ENCODE peak calls at places on chromosomes 2 and 18, in seven cellular contexts. Z is foreskin fibroblast, Q is choroid plexus epithelial cell, P is A673, F is hepatocyte, O is body of pancreas, J is astrocyte of the cerebellum. W is an unnamed sample.

GRCh38 chr2:28610583-28611201 is 114.8 kb downstream of the PLB1 start:
- DNase-seq in Z (peak), Q (peak), P (no peak), F (peak), O (peak), J (peak), W (peak)

GRCh38 chr2:207746131-207746530 is 23.6 kb downstream of the FZD5 start:
- DNase-seq in Z (peak), Q (peak), P (peak), F (peak), O (peak), J (peak), W (peak)

GRCh38 chr2:68379184-68379708 is 14.2 kb downstream of the PLEK start:
- DNase-seq in Z (no peak), Q (no peak), P (no peak), F (no peak), O (no peak), J (no peak), W (no peak)

GRCh38 chr2:226137201-226137811 is 662.3 kb downstream of the IRS1 start:
- DNase-seq in Z (peak), Q (no peak), P (no peak), F (peak), O (no peak), J (no peak), W (peak)

GRCh38 chr2:64958556-64958955 is 30.6 kb upstream of the SLC1A4 start:
- DNase-seq in Z (no peak), Q (no peak), P (no peak), F (no peak), O (no peak), J (no peak), W (no peak)

GRCh38 chr2:207046642-207047213 is 107.4 kb downstream of the CPO start:
- DNase-seq in Z (peak), Q (peak), P (peak), F (no peak), O (no peak), J (no peak), W (peak)

GRCh38 chr2:208454861-208455260 is 48.3 kb downstream of the PTH2R start:
- DNase-seq in Z (no peak), Q (no peak), P (no peak), F (no peak), O (no peak), J (no peak), W (no peak)

GRCh38 chr2:224927671-224928173 is 114.5 kb downstream of the DOCK10 start:
- DNase-seq in Z (no peak), Q (peak), P (no peak), F (no peak), O (peak), J (no peak), W (no peak)

GRCh38 chr2:3349211-3349693 is 28.4 kb downstream of the EIPR1 start:
- DNase-seq in Z (peak), Q (peak), P (peak), F (no peak), O (peak), J (no peak), W (peak)

GRCh38 chr2:148814853-148815419 is 60.1 kb upstream of the KIF5C start:
- DNase-seq in Z (no peak), Q (peak), P (no peak), F (no peak), O (peak), J (no peak), W (peak)

GRCh38 chr2:127873707-127874303 is 12.0 kb downstream of the AMMECR1L start:
- DNase-seq in Z (no peak), Q (no peak), P (no peak), F (no peak), O (no peak), J (no peak), W (no peak)

GRCh38 chr2:14288016-14288415 is 344.5 kb upstream of the LRATD1 start:
- DNase-seq in Z (no peak), Q (no peak), P (no peak), F (peak), O (no peak), J (no peak), W (no peak)

GRCh38 chr2:238095143-238095542 is 5.0 kb upstream of the ESPNL start:
- DNase-seq in Z (no peak), Q (no peak), P (no peak), F (no peak), O (no peak), J (no peak), W (no peak)

GRCh38 chr2:122514451-122514996 is 759.1 kb downstream of the TSN start:
- DNase-seq in Z (no peak), Q (peak), P (peak), F (no peak), O (no peak), J (no peak), W (no peak)

GRCh38 chr2:216574046-216574445 is 59.2 kb upstream of the IGFBP2 start:
- DNase-seq in Z (peak), Q (peak), P (peak), F (no peak), O (no peak), J (no peak), W (peak)

GRCh38 chr18:48866028-48866733 is 84.6 kb downstream of the SMAD7 start:
- DNase-seq in Z (peak), Q (no peak), P (peak), F (peak), O (peak), J (peak), W (peak)

GRCh38 chr2:238127165-238128060 is 11.1 kb upstream of the KLHL30 start:
- DNase-seq in Z (peak), Q (peak), P (peak), F (no peak), O (no peak), J (no peak), W (peak)

GRCh38 chr2:12733846-12734245 is 17.1 kb downstream of the TRIB2 start:
- DNase-seq in Z (no peak), Q (no peak), P (no peak), F (no peak), O (peak), J (no peak), W (no peak)

GRCh38 chr18:6357668-6358067 is 57.0 kb downstream of the L3MBTL4 start:
- DNase-seq in Z (no peak), Q (no peak), P (no peak), F (no peak), O (no peak), J (no peak), W (no peak)

GRCh38 chr2:200320344-200320743 is 13.9 kb downstream of the SPATS2L start:
- DNase-seq in Z (no peak), Q (no peak), P (no peak), F (no peak), O (no peak), J (no peak), W (no peak)

GRCh38 chr2:240644171-240644651 is 18.9 kb downstream of the GPR35 start:
- DNase-seq in Z (no peak), Q (no peak), P (peak), F (no peak), O (no peak), J (no peak), W (no peak)

DNA sequence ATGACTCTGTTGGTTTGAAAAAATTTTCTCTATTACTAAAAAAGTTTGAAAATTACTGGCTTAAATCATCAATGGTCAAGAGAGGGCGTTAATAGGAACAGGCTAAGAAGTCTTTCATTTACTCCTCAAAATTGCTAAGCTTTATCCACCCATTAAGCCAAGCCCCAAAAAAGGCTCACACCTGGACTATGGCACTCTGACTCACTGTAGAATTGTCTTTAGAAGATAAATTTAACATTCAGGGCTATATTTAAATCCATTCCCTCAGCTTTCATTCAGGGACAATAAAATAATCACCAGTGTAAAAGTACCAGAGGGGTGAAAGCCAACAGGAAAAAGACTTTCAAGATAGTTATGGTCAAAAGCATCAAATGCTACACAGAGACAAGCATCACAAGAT is 80.0 kb downstream of the SESTD1 start:
- DNase-seq in Z (no peak), Q (no peak), P (no peak), F (no peak), O (no peak), J (no peak), W (no peak)
- H3K4me3 ChIP-seq in Z (no peak), Q (no peak), P (no peak), F (no peak), O (no peak), J (no peak), W (no peak)

DNA sequence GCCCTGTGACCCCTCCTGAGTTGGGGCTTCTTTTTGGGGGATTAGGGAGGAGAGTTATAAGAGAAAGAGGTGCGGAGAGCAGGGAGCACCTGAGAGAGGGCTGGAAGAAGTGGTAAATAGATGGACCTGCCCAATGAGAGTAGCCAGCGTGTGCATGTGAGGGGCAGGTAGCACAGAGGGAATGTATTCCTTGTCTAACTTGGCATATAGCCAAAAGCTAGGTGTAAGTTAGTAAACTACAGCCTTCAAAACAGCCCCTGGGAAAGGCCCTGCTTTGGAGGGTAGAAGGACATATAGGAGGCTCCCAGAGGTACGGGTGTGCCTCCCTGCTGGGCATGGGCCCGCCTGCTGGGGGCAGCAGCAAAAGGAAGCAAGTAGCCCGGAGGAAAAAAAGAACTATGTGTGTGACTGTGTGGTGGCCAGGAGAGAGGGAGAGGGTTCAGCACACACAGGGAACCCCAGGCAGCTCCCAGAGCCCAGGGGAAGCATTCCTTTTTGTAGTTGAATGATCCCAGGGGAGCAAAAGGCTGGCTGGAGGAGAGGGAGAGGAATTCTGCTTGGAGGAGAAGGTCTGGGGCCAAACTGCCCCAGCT is 48.0 kb downstream of the TCF7L1 start:
- DNase-seq in Z (no peak), Q (no peak), P (no peak), F (peak), O (no peak), J (no peak), W (peak)
- TF ChIP-seq CTCF in Z (no peak), Q (no peak), P (no peak), F (peak), O (no peak), J (no peak), W (no peak)

DNA sequence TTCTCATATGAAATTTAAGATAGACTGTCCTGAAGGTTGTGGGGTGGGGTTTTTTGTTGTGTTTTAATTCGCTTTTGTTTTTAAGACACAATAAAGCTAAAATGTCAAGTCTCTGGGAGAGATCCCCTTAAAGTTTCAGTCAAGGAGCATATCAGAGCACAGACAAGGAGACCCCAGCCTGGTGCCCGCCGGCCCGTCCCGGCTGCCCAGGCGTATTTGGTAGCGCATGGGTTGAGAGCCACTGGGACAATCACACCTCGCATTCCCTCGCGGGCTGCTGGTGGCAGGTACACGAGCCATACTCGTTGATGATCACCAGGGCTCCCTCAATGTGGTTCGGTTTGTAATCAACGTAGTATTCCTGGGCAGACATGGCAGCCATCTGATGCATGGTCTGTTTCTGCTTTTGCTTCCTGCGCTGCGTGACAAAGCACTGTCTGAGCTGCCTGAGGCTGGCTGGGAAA is 2.5 kb downstream of the LRRTM1 start:
- DNase-seq in Z (no peak), Q (no peak), P (no peak), F (no peak), O (no peak), J (no peak), W (no peak)
- H3K4me3 ChIP-seq in Z (no peak), Q (no peak), P (no peak), F (no peak), O (no peak), J (no peak), W (no peak)

DNA sequence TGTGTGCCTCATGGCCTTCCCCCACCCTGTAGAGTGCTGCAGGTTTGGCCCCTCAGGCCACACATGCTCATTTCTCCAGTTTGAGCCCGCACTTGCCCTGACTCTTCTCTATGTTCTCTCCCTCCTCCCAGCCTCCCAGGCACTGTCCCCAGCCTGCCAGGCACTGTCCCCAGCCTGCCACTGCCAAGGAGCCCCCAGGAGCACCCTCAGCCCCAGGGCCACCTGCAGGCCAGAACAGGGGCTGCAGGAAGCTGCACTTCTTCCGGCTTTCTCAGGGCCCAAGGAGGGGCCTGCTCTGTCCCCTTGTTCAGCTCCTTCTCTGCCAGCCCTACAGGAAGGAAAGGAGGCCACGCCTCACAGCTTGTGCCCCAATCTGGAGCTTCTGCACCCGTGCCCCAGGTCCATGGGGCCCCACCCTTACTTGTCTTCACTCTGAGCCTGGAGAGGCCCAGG is 31.6 kb downstream of the CYP26B1 start:
- DNase-seq in Z (no peak), Q (peak), P (peak), F (no peak), O (no peak), J (no peak), W (no peak)
- TF ChIP-seq CTCF in Z (peak), Q (peak), P (peak), F (no peak), O (no peak), J (peak), W (peak)

GRCh38 chr2:219420687-219421086 is 2.5 kb downstream of the DES start:
- DNase-seq in Z (no peak), Q (no peak), P (no peak), F (no peak), O (no peak), J (no peak), W (no peak)

GRCh38 chr2:219421323-219421722 is 3.1 kb downstream of the DES start:
- DNase-seq in Z (no peak), Q (no peak), P (no peak), F (no peak), O (no peak), J (no peak), W (no peak)

GRCh38 chr2:219425238-219426067 is 7.3 kb downstream of the DES start:
- DNase-seq in Z (no peak), Q (no peak), P (no peak), F (no peak), O (no peak), J (no peak), W (no peak)

GRCh38 chr2:219423656-219424378 is 5.6 kb downstream of the DES start:
- DNase-seq in Z (no peak), Q (no peak), P (no peak), F (no peak), O (no peak), J (no peak), W (no peak)

GRCh38 chr2:219422944-219423534 is 4.9 kb downstream of the DES start:
- DNase-seq in Z (no peak), Q (no peak), P (no peak), F (no peak), O (no peak), J (no peak), W (no peak)
- H3K4me3 ChIP-seq in Z (no peak), Q (no peak), P (no peak), F (no peak), O (no peak), J (no peak), W (no peak)

GRCh38 chr2:191907545-191907944 is 60.7 kb upstream of the CAVIN2 start:
- DNase-seq in Z (no peak), Q (no peak), P (no peak), F (no peak), O (no peak), J (no peak), W (no peak)
- TF ChIP-seq CTCF in Z (no peak), Q (peak), P (peak), F (no peak), O (no peak), J (no peak), W (peak)

GRCh38 chr18:50969448-50969847 is 1.6 kb downstream of the ELAC1 start:
- DNase-seq in Z (no peak), Q (no peak), P (no peak), F (no peak), O (no peak), J (no peak), W (no peak)
- H3K4me3 ChIP-seq in Z (no peak), Q (no peak), P (peak), F (no peak), O (no peak), J (no peak), W (peak)

GRCh38 chr2:177484396-177484795 is 91.8 kb downstream of the AGPS start:
- DNase-seq in Z (no peak), Q (no peak), P (no peak), F (no peak), O (no peak), J (no peak), W (no peak)

DNA sequence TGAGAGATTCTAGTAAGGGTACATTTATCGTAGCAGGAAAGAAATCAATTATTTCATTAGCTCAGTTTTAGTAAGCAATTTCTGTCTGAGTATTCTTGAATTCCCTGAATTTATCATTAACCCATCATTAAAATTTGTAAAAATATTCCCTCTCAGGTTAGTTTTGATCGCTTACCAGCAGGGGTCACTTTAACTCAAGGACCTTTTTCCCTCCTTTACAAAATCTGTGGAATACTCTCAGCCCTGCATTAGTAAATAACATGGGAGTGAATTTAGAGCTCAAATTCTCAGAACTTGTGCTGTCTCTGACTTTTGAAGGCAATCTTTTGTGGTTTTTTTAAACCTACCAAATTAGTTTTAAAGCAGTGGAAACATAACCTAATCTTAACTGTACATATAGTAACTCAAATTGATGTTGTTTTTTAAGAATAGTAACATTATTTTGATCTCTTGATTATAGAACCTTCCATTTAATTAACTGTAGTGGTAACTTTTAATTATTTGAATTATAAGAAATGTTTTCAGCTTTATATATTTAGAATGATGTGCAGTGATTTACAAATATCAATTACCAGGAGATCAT is 97.2 kb downstream of the AGPS start:
- DNase-seq in Z (peak), Q (peak), P (peak), F (peak), O (no peak), J (peak), W (peak)
- TF ChIP-seq CTCF in Z (peak), Q (peak), P (peak), F (peak), O (peak), J (peak), W (peak)

DNA sequence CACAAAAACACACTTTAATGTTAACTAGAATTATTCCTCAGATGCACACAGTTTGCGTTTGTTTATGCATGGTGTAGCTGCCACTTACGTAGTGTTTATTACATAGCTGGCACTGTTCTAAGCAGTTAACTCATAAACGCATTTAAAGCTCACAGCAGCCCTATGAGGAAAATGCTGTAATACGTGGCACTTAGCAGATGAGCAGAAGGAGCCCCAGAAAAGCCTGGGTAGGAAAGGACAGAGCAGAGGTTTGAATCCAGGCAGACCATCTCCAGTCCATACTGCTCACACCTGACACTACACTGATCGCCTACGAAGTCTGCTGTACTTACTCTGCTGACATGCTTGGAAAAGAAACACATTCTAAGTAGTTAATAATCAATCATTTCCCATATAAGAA is 66.6 kb downstream of the BCL2 start:
- DNase-seq in Z (no peak), Q (no peak), P (no peak), F (no peak), O (no peak), J (no peak), W (no peak)
- H3K4me3 ChIP-seq in Z (no peak), Q (no peak), P (no peak), F (no peak), O (no peak), J (no peak), W (no peak)

W was measured in fibroblast of the aortic adventitia.